ENCODE peak calls at places on chromosomes 2 and 18, in seven cellular contexts. One of them, this sample, is unnamed.

GRCh38 chr2:237956402-237956736 is 10.4 kb upstream of the UBE2F start:
- DNase-seq in H1: no peak
- DNase-seq in AG09309: no peak
- DNase-seq in dorsolateral prefrontal cortex: no peak
- DNase-seq in choroid plexus epithelial cell: no peak
- DNase-seq in prostate gland: no peak
- DNase-seq in mucosa of descending colon: no peak
- DNase-seq in this sample: peak

GRCh38 chr2:9652267-9652666 is 21.5 kb upstream of the YWHAQ start:
- DNase-seq in choroid plexus epithelial cell: no peak
- DNase-seq in prostate gland: no peak
- DNase-seq in H1: no peak
- DNase-seq in AG09309: no peak
- DNase-seq in mucosa of descending colon: no peak
- DNase-seq in dorsolateral prefrontal cortex: no peak
- DNase-seq in this sample: no peak

GRCh38 chr2:68870215-68870614 is 982 bp downstream of the BMP10 start:
- DNase-seq in dorsolateral prefrontal cortex: no peak
- DNase-seq in choroid plexus epithelial cell: no peak
- DNase-seq in mucosa of descending colon: no peak
- DNase-seq in prostate gland: no peak
- DNase-seq in AG09309: no peak
- DNase-seq in H1: no peak
- DNase-seq in this sample: no peak

GRCh38 chr2:147288131-147288530 is 556.7 kb upstream of the ACVR2A start:
- DNase-seq in H1: no peak
- DNase-seq in dorsolateral prefrontal cortex: no peak
- DNase-seq in AG09309: no peak
- DNase-seq in prostate gland: no peak
- DNase-seq in choroid plexus epithelial cell: no peak
- DNase-seq in mucosa of descending colon: no peak
- DNase-seq in this sample: no peak

GRCh38 chr2:109521751-109522374 is 91.9 kb downstream of the SEPTIN10 start:
- DNase-seq in H1: no peak
- DNase-seq in prostate gland: no peak
- DNase-seq in AG09309: no peak
- DNase-seq in dorsolateral prefrontal cortex: no peak
- DNase-seq in choroid plexus epithelial cell: no peak
- DNase-seq in mucosa of descending colon: peak
- DNase-seq in this sample: no peak

GRCh38 chr2:126930970-126931590 is 32.4 kb downstream of the TEX51 start:
- DNase-seq in dorsolateral prefrontal cortex: no peak
- DNase-seq in prostate gland: no peak
- DNase-seq in H1: no peak
- DNase-seq in AG09309: no peak
- DNase-seq in choroid plexus epithelial cell: no peak
- DNase-seq in mucosa of descending colon: no peak
- DNase-seq in this sample: no peak

GRCh38 chr18:36153203-36153602 is 23.5 kb downstream of the ELP2 start:
- DNase-seq in choroid plexus epithelial cell: peak
- DNase-seq in prostate gland: no peak
- DNase-seq in mucosa of descending colon: no peak
- DNase-seq in H1: no peak
- DNase-seq in AG09309: peak
- DNase-seq in dorsolateral prefrontal cortex: no peak
- DNase-seq in this sample: no peak

GRCh38 chr2:31401580-31401979 is 13.0 kb downstream of the XDH start:
- DNase-seq in choroid plexus epithelial cell: peak
- DNase-seq in dorsolateral prefrontal cortex: no peak
- DNase-seq in AG09309: peak
- DNase-seq in prostate gland: peak
- DNase-seq in mucosa of descending colon: no peak
- DNase-seq in H1: no peak
- DNase-seq in this sample: no peak

GRCh38 chr2:109174214-109174613 is 45.2 kb downstream of the SH3RF3 start:
- DNase-seq in AG09309: no peak
- DNase-seq in choroid plexus epithelial cell: no peak
- DNase-seq in dorsolateral prefrontal cortex: no peak
- DNase-seq in prostate gland: no peak
- DNase-seq in mucosa of descending colon: no peak
- DNase-seq in H1: no peak
- DNase-seq in this sample: no peak

GRCh38 chr18:58135170-58135569 is 91.1 kb downstream of the NEDD4L start:
- DNase-seq in prostate gland: no peak
- DNase-seq in dorsolateral prefrontal cortex: no peak
- DNase-seq in mucosa of descending colon: no peak
- DNase-seq in choroid plexus epithelial cell: peak
- DNase-seq in H1: no peak
- DNase-seq in AG09309: peak
- DNase-seq in this sample: no peak

GRCh38 chr18:43601432-43601831 is 324.1 kb upstream of the SYT4 start:
- DNase-seq in AG09309: no peak
- DNase-seq in H1: no peak
- DNase-seq in dorsolateral prefrontal cortex: no peak
- DNase-seq in choroid plexus epithelial cell: no peak
- DNase-seq in mucosa of descending colon: no peak
- DNase-seq in prostate gland: no peak
- DNase-seq in this sample: no peak

GRCh38 chr2:33806041-33806440 is 206.9 kb upstream of the FAM98A start:
- DNase-seq in dorsolateral prefrontal cortex: no peak
- DNase-seq in AG09309: no peak
- DNase-seq in mucosa of descending colon: no peak
- DNase-seq in prostate gland: no peak
- DNase-seq in H1: no peak
- DNase-seq in choroid plexus epithelial cell: no peak
- DNase-seq in this sample: no peak

GRCh38 chr2:75222527-75222926 is 23.2 kb upstream of the TACR1 start:
- DNase-seq in choroid plexus epithelial cell: no peak
- DNase-seq in H1: no peak
- DNase-seq in prostate gland: no peak
- DNase-seq in AG09309: no peak
- DNase-seq in mucosa of descending colon: no peak
- DNase-seq in dorsolateral prefrontal cortex: no peak
- DNase-seq in this sample: no peak

GRCh38 chr2:27309651-27310050 is 1.4 kb upstream of the UCN start:
- DNase-seq in AG09309: no peak
- DNase-seq in choroid plexus epithelial cell: no peak
- DNase-seq in mucosa of descending colon: no peak
- DNase-seq in H1: no peak
- DNase-seq in prostate gland: no peak
- DNase-seq in dorsolateral prefrontal cortex: no peak
- DNase-seq in this sample: no peak

GRCh38 chr2:116819355-116819754 is 995.1 kb upstream of the DDX18 start:
- DNase-seq in mucosa of descending colon: no peak
- DNase-seq in dorsolateral prefrontal cortex: no peak
- DNase-seq in H1: no peak
- DNase-seq in choroid plexus epithelial cell: no peak
- DNase-seq in prostate gland: no peak
- DNase-seq in AG09309: no peak
- DNase-seq in this sample: no peak

GRCh38 chr2:144183744-144184143 is 336.2 kb downstream of the ZEB2 start:
- DNase-seq in prostate gland: no peak
- DNase-seq in AG09309: peak
- DNase-seq in choroid plexus epithelial cell: peak
- DNase-seq in dorsolateral prefrontal cortex: peak
- DNase-seq in mucosa of descending colon: no peak
- DNase-seq in H1: no peak
- DNase-seq in this sample: no peak

GRCh38 chr2:249538-250042 is 14.2 kb downstream of the SH3YL1 start:
- DNase-seq in prostate gland: no peak
- DNase-seq in H1: no peak
- DNase-seq in choroid plexus epithelial cell: no peak
- DNase-seq in mucosa of descending colon: no peak
- DNase-seq in dorsolateral prefrontal cortex: no peak
- DNase-seq in AG09309: no peak
- DNase-seq in this sample: no peak

GRCh38 chr2:248724-249123 is 15.1 kb downstream of the SH3YL1 start:
- DNase-seq in H1: no peak
- DNase-seq in prostate gland: no peak
- DNase-seq in mucosa of descending colon: no peak
- DNase-seq in dorsolateral prefrontal cortex: no peak
- DNase-seq in choroid plexus epithelial cell: no peak
- DNase-seq in AG09309: no peak
- DNase-seq in this sample: no peak

GRCh38 chr2:244547-244946 is 19.3 kb downstream of the SH3YL1 start:
- DNase-seq in AG09309: no peak
- DNase-seq in dorsolateral prefrontal cortex: no peak
- DNase-seq in H1: no peak
- DNase-seq in prostate gland: no peak
- DNase-seq in choroid plexus epithelial cell: no peak
- DNase-seq in mucosa of descending colon: no peak
- DNase-seq in this sample: no peak

DNA sequence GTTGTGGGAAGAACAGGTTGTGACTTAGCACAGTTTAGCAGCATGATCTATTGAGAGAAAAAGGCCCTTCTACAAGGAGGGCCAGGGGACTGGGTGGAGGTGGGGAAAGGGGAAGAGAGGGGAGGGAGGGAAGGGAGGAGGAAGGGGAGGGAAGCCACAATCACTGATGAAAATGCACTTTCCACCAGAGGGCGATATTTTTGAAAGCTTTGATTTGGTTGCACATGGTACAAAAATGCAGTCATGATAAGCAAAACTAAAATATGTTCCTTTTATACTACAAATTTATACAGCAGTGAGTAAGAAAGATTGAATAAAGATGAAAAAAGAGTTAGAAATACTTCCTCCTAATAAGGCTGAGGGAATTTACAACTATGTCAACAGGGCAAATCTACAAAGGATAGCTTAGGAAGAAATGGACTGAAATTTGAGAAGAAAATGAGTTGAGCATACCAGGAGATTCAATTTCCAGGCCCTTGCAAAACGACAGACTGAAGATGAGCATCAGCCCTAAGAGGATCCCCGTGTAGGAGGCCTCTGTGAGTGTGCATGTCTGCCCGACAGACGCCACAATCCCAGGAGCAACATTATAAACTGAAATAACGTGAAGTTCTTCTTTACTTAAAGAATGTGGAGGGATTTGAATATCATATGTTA is 17.2 kb downstream of the SH3YL1 start:
- DNase-seq in dorsolateral prefrontal cortex: no peak
- DNase-seq in AG09309: peak
- DNase-seq in choroid plexus epithelial cell: peak
- DNase-seq in H1: no peak
- DNase-seq in mucosa of descending colon: no peak
- DNase-seq in prostate gland: peak
- DNase-seq in this sample: peak
- TF ChIP-seq CTCF in dorsolateral prefrontal cortex: peak
- TF ChIP-seq CTCF in AG09309: peak
- TF ChIP-seq CTCF in choroid plexus epithelial cell: peak
- TF ChIP-seq CTCF in H1: peak
- TF ChIP-seq CTCF in mucosa of descending colon: peak
- TF ChIP-seq CTCF in prostate gland: peak
- TF ChIP-seq CTCF in this sample: peak

DNA sequence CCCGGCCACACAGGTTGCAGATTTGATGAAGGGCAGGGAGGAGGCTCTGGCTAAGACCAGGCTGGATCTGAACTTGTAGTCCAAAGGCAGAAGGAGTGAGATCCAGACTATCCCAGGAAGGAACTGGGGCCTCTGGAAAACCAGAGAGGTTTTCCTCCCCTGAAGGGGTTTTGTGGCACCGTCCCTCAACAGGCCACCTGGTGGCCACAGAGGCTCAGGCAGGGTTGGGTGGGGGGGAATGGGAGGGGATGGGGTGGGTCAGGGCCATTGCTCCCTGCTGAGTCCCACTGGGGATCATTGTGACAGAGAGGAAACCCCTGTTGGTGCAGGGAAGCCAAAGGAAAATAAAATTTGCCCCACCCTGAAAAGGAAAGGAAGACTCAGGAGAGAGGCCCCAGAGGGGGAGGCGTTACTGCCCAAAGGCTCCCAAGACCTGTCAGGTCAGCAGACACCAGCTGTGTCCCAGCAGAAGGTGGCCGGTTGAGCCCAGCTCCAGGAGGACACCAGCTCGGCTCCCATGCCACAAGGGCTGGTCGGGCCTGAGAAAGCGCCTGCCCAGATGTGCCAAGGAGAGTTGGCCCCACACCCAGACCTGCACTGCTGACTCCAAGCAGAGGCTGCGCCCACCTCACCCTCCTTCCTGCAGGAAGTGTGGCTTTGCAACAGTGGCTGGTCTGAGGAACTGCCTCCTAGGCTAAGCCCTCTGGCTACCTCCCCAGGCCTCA is 37.3 kb upstream of the PTMA start:
- DNase-seq in choroid plexus epithelial cell: no peak
- DNase-seq in dorsolateral prefrontal cortex: no peak
- DNase-seq in H1: no peak
- DNase-seq in mucosa of descending colon: peak
- DNase-seq in prostate gland: no peak
- DNase-seq in AG09309: no peak
- DNase-seq in this sample: no peak
- TF ChIP-seq CTCF in choroid plexus epithelial cell: peak
- TF ChIP-seq CTCF in dorsolateral prefrontal cortex: peak
- TF ChIP-seq CTCF in H1: peak
- TF ChIP-seq CTCF in mucosa of descending colon: no peak
- TF ChIP-seq CTCF in prostate gland: no peak
- TF ChIP-seq CTCF in AG09309: peak
- TF ChIP-seq CTCF in this sample: peak

GRCh38 chr2:105789745-105790466 is 45.2 kb downstream of the NCK2 start:
- DNase-seq in AG09309: no peak
- DNase-seq in mucosa of descending colon: no peak
- DNase-seq in dorsolateral prefrontal cortex: no peak
- DNase-seq in prostate gland: no peak
- DNase-seq in choroid plexus epithelial cell: no peak
- DNase-seq in H1: no peak
- DNase-seq in this sample: no peak
- TF ChIP-seq CTCF in AG09309: peak
- TF ChIP-seq CTCF in mucosa of descending colon: no peak
- TF ChIP-seq CTCF in dorsolateral prefrontal cortex: peak
- TF ChIP-seq CTCF in prostate gland: no peak
- TF ChIP-seq CTCF in choroid plexus epithelial cell: peak
- TF ChIP-seq CTCF in H1: no peak
- TF ChIP-seq CTCF in this sample: peak

GRCh38 chr2:170122883-170123547 is 54.9 kb upstream of the MYO3B start:
- DNase-seq in choroid plexus epithelial cell: peak
- DNase-seq in prostate gland: no peak
- DNase-seq in dorsolateral prefrontal cortex: no peak
- DNase-seq in AG09309: no peak
- DNase-seq in H1: no peak
- DNase-seq in mucosa of descending colon: no peak
- DNase-seq in this sample: no peak

GRCh38 chr2:170121689-170122088 is 56.3 kb upstream of the MYO3B start:
- DNase-seq in H1: no peak
- DNase-seq in dorsolateral prefrontal cortex: no peak
- DNase-seq in prostate gland: no peak
- DNase-seq in mucosa of descending colon: no peak
- DNase-seq in AG09309: no peak
- DNase-seq in choroid plexus epithelial cell: no peak
- DNase-seq in this sample: no peak

GRCh38 chr2:170118641-170119040 is 59.3 kb upstream of the MYO3B start:
- DNase-seq in mucosa of descending colon: no peak
- DNase-seq in AG09309: no peak
- DNase-seq in H1: no peak
- DNase-seq in prostate gland: no peak
- DNase-seq in dorsolateral prefrontal cortex: no peak
- DNase-seq in choroid plexus epithelial cell: no peak
- DNase-seq in this sample: no peak

DNA sequence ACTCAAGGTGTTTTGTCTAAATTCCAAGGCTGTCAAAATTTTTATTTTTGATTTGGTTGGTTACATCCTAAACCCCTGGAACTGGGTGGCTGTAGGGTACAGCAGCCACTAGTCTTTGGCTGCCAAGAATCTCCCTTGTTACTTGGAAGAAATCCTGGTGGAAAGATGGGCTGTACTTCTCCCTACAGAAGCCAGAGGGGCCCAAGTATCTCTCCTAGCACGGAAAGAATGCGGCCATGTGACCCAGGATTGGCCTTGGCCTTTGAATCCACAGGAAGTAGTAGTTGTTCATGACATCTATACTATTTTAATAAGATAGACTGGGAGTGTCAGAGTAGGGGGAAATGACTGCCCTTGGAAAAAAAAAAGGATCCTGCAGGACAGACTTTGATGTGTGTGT is 54.4 kb upstream of the MYO3B start:
- DNase-seq in choroid plexus epithelial cell: peak
- DNase-seq in dorsolateral prefrontal cortex: no peak
- DNase-seq in H1: no peak
- DNase-seq in mucosa of descending colon: no peak
- DNase-seq in prostate gland: no peak
- DNase-seq in AG09309: no peak
- DNase-seq in this sample: no peak
- TF ChIP-seq CTCF in choroid plexus epithelial cell: peak
- TF ChIP-seq CTCF in dorsolateral prefrontal cortex: no peak
- TF ChIP-seq CTCF in H1: peak
- TF ChIP-seq CTCF in mucosa of descending colon: no peak
- TF ChIP-seq CTCF in prostate gland: no peak
- TF ChIP-seq CTCF in AG09309: no peak
- TF ChIP-seq CTCF in this sample: no peak

This sample was measured in neural crest cell.